ENCODE peak calls at places on chromosomes 1 and 21, in four cellular contexts. G is endothelial cell of umbilical vein, Y is neural progenitor cell, Z is hepatocyte. Q is an unnamed sample.

GRCh38 chr21:46214478-46215340 is 13.9 kb downstream of the LSS start:
- DNase-seq in G (no peak), Y (no peak), Z (no peak), Q (peak; percentile 84)

GRCh38 chr1:173410794-173411236 is 66.3 kb upstream of the PRDX6 start:
- DNase-seq in G (no peak), Y (no peak), Z (no peak), Q (no peak)

GRCh38 chr1:184664042-184664659 is 90.5 kb downstream of the EDEM3 start:
- DNase-seq in G (peak; percentile 56), Y (peak; percentile 94), Z (peak; percentile 86), Q (peak; percentile 89)

GRCh38 chr1:228983231-228983660 is 248.0 kb downstream of the RHOU start:
- DNase-seq in G (no peak), Y (no peak), Z (no peak), Q (no peak)

GRCh38 chr21:45320261-45320990 is 32.7 kb upstream of the POFUT2 start:
- DNase-seq in G (no peak), Y (no peak), Z (no peak), Q (no peak)

GRCh38 chr1:201582977-201583376 is 44.0 kb downstream of the NAV1 start:
- DNase-seq in G (no peak), Y (peak; percentile 66), Z (no peak), Q (no peak)

GRCh38 chr1:90045853-90046563 is 51.1 kb downstream of the ZNF326 start:
- DNase-seq in G (peak; percentile 35), Y (peak; percentile 51), Z (peak; percentile 49), Q (peak; percentile 6)

GRCh38 chr1:59055908-59056719 is 240.8 kb upstream of the FGGY start:
- DNase-seq in G (no peak), Y (no peak), Z (no peak), Q (peak; percentile 60)

GRCh38 chr1:167110586-167110985 is 16.7 kb downstream of the STYXL2 start:
- DNase-seq in G (no peak), Y (no peak), Z (no peak), Q (no peak)

GRCh38 chr1:211701733-211702132 is 26.3 kb upstream of the NEK2 start:
- DNase-seq in G (no peak), Y (no peak), Z (no peak), Q (peak; percentile 58)

GRCh38 chr1:27275686-27276085 is 41.3 kb downstream of the WDTC1 start:
- DNase-seq in G (no peak), Y (no peak), Z (no peak), Q (no peak)

GRCh38 chr1:34843392-34844251 is 15.9 kb downstream of the SMIM12 start:
- DNase-seq in G (peak; percentile 84), Y (peak; percentile 12), Z (no peak), Q (no peak)

GRCh38 chr1:61051455-61052392 is 30.6 kb upstream of the NFIA start:
- DNase-seq in G (no peak), Y (peak; percentile 60), Z (no peak), Q (peak; percentile 82)

GRCh38 chr1:172680733-172681275 is 21.9 kb downstream of the FASLG start:
- DNase-seq in G (peak; percentile 11), Y (peak; percentile 2), Z (no peak), Q (no peak)

GRCh38 chr1:34286547-34286946 is 109.8 kb downstream of the C1orf94 start:
- DNase-seq in G (no peak), Y (peak; percentile 53), Z (no peak), Q (no peak)

GRCh38 chr1:154219511-154219910 is 1.2 kb upstream of the UBAP2L start:
- DNase-seq in G (no peak), Y (no peak), Z (peak; percentile 39), Q (peak; percentile 67)

GRCh38 chr1:4307911-4308545 is 346.4 kb upstream of the AJAP1 start:
- DNase-seq in G (no peak), Y (no peak), Z (no peak), Q (no peak)

GRCh38 chr1:71339238-71339637 is 258.4 kb upstream of the ZRANB2 start:
- DNase-seq in G (no peak), Y (peak; percentile 16), Z (no peak), Q (no peak)

GRCh38 chr1:244863491-244864252 is 671 bp downstream of the HNRNPU start:
- DNase-seq in G (no peak), Y (no peak), Z (no peak), Q (peak; percentile 69)

GRCh38 chr1:155178441-155179106 is 4.9 kb downstream of the TRIM46 start:
- DNase-seq in G (no peak), Y (no peak), Z (peak; percentile 4), Q (peak; percentile 82)

GRCh38 chr1:98133151-98133550 is 212.3 kb upstream of the DPYD start:
- DNase-seq in G (no peak), Y (no peak), Z (no peak), Q (no peak)

GRCh38 chr1:201954263-201955008 is 867 bp upstream of the TIMM17A start:
- DNase-seq in G (no peak), Y (no peak), Z (no peak), Q (no peak)

GRCh38 chr1:82921759-82922158 is 1077.2 kb downstream of the TTLL7 start:
- DNase-seq in G (no peak), Y (no peak), Z (no peak), Q (no peak)

GRCh38 chr1:169586395-169587255 is at the start of gene F5:
- DNase-seq in G (peak; percentile 61), Y (peak; percentile 85), Z (peak; percentile 84), Q (peak; percentile 89)

GRCh38 chr1:19390901-19391595 is 78.9 kb downstream of the SLC66A1 start:
- DNase-seq in G (peak; percentile 82), Y (peak; percentile 54), Z (peak; percentile 64), Q (peak; percentile 92)

GRCh38 chr1:245465666-245466065 is 310.9 kb downstream of the KIF26B start:
- DNase-seq in G (no peak), Y (no peak), Z (no peak), Q (no peak)

GRCh38 chr1:13760921-13761320 is 60.9 kb downstream of the PRDM2 start:
- DNase-seq in G (no peak), Y (peak; percentile 53), Z (no peak), Q (no peak)
- H4K20me1 ChIP-seq in G (peaks cover 20% of the 10 kb centered on the region), Y (peaks cover 99% of the 10 kb centered on the region), Z (peaks cover 88% of the 10 kb centered on the region), Q (peaks cover 68% of the 10 kb centered on the region)

GRCh38 chr1:226427131-226427530 is 19.2 kb upstream of the PARP1 start:
- DNase-seq in G (no peak), Y (no peak), Z (no peak), Q (no peak)
- H3K4me2 ChIP-seq in G (no peak overlapping the region), Y (no peak overlapping the region), Z (no peak overlapping the region), Q (no peak overlapping the region)

GRCh38 chr1:93641527-93641926 is 40.1 kb downstream of the BCAR3 start:
- DNase-seq in G (no peak), Y (no peak), Z (no peak), Q (no peak)

GRCh38 chr1:93636712-93637111 is 44.9 kb downstream of the BCAR3 start:
- DNase-seq in G (no peak), Y (peak; percentile 33), Z (no peak), Q (no peak)

GRCh38 chr1:93640656-93641440 is 40.8 kb downstream of the BCAR3 start:
- DNase-seq in G (no peak), Y (no peak), Z (no peak), Q (no peak)

GRCh38 chr1:93638307-93638847 is 43.3 kb downstream of the BCAR3 start:
- DNase-seq in G (no peak), Y (no peak), Z (peak; percentile 59), Q (no peak)

GRCh38 chr1:93638981-93639380 is 42.7 kb downstream of the BCAR3 start:
- DNase-seq in G (no peak), Y (peak; percentile 56), Z (no peak), Q (no peak)
- H4K20me1 ChIP-seq in G (no peaks in the 10 kb centered on the region), Y (peaks cover 16% of the 10 kb centered on the region), Z (no peaks in the 10 kb centered on the region), Q (peaks cover 8% of the 10 kb centered on the region)

GRCh38 chr21:34612557-34612956 is 2.4 kb downstream of the RCAN1 start:
- DNase-seq in G (no peak), Y (no peak), Z (no peak), Q (no peak)

GRCh38 chr21:34615487-34615814 is 538 bp upstream of the RCAN1 start:
- DNase-seq in G (no peak), Y (no peak), Z (no peak), Q (peak; percentile 77)

GRCh38 chr21:34614443-34614692 is 545 bp downstream of the RCAN1 start:
- DNase-seq in G (no peak), Y (no peak), Z (no peak), Q (no peak)

GRCh38 chr21:34613679-34614442 is 1.1 kb downstream of the RCAN1 start:
- DNase-seq in G (peak; percentile 18), Y (peak; percentile 35), Z (peak; percentile 32), Q (peak; percentile 90)

DNA sequence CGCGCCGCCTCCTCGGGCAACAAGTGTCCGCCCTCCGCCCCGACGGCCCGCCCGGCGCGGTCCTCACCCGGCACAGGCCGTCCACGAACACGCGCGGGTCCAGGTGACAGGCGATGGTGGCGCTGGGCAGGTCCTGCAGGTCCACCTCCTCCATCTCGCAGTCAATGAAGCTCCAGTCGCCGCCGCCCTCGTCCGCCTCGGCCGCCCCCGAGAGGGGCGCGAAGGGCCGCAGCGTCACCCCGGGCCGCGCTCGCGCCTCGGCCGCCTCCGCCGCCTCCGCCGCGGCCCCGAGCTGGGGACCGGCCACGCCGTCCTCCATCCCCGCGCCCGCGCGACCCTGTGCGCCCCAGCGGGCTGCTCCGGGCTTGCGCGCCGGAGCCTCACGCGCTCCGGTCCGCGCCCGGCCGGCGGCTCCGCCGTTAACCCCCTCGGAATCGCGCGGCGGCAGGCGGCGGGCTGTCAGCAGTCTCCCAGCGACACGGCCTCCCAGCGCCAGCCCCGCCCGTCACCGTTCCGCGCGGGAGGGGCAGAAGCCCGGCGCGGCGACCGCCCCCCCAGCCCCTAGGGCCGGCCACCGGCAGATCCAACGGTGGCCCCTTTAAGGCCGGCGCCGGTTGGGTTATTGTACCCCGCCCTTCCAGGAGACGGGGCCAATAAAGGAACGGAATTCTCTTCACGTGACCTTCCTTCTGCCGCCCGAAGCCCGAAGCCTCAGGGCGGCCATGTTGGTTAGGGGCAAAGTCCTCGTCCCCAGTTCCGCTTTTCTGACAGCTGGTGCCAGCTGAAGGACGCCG is at the start of gene RCAN1:
- DNase-seq in G (peak; percentile 92), Y (peak; percentile 97), Z (peak; percentile 96), Q (peak; percentile 97)
- H3K4me2 ChIP-seq in G (peak within 1 kb of the TSS; percentile 95), Y (peak within 1 kb of the TSS; percentile 86), Z (peak within 1 kb of the TSS; percentile 94), Q (peak within 1 kb of the TSS; percentile 94)

DNA sequence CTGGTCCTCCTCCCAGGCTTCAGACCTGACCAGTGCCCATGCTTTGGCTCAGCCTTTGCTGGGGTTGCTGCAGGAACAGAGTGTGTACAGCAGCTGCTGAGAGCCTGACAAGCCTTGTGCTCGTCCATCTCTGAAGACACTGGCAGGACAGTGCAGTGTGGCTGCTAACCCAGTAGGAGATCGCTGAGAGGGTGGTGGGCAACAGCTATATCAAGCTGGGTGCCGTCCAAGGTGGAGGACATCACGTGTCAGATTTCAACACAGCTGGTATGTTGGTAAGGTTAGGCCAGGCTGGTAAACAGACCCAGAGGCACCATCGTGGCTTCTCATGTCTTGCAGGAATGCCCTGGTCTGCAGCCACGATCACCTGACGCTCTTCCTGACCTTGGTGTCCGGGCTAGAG is 17.9 kb upstream of the SLC25A34 start:
- DNase-seq in G (no peak), Y (no peak), Z (no peak), Q (peak; percentile 43)
- H4K20me1 ChIP-seq in G (no peaks in the 10 kb centered on the region), Y (peaks cover 8% of the 10 kb centered on the region), Z (no peaks in the 10 kb centered on the region), Q (peaks cover 17% of the 10 kb centered on the region)